ENCODE peak calls at places on chromosomes 2 and 18, in five cellular contexts. W, I, M, K and T are unnamed samples.
A peak's percentile ranks its signal among the peaks of the same experiment; 100 is the strongest.

GRCh38 chr2:85866165-85866659 is 22.6 kb downstream of the ST3GAL5 start:
- DNase-seq in W (no peak), I (no peak), M (no peak), K (no peak), T (no peak)

GRCh38 chr2:30914456-30914855 is 107.2 kb upstream of the CAPN13 start:
- DNase-seq in W (no peak), I (no peak), M (no peak), K (no peak), T (no peak)

GRCh38 chr2:3294066-3294465 is 83.6 kb downstream of the EIPR1 start:
- DNase-seq in W (no peak), I (no peak), M (no peak), K (peak; percentile 34), T (no peak)

GRCh38 chr18:74476154-74476553 is 19.0 kb upstream of the DIPK1C start:
- DNase-seq in W (no peak), I (peak; percentile 71), M (no peak), K (no peak), T (peak; percentile 76)

GRCh38 chr18:36354989-36355388 is 57.5 kb downstream of the FHOD3 start:
- DNase-seq in W (no peak), I (no peak), M (no peak), K (no peak), T (no peak)

GRCh38 chr18:25826823-25827617 is 263.4 kb downstream of the SS18 start:
- DNase-seq in W (no peak), I (no peak), M (no peak), K (no peak), T (no peak)

GRCh38 chr2:163551974-163552373 is 183.8 kb downstream of the FIGN start:
- DNase-seq in W (no peak), I (no peak), M (peak; percentile 16), K (no peak), T (no peak)

GRCh38 chr18:76258209-76258608 is 236.8 kb downstream of the ZNF516 start:
- DNase-seq in W (no peak), I (no peak), M (no peak), K (no peak), T (no peak)

GRCh38 chr18:10040287-10041011 is 126.6 kb downstream of the VAPA start:
- DNase-seq in W (no peak), I (no peak), M (no peak), K (no peak), T (no peak)

GRCh38 chr2:119011162-119011909 is 69.3 kb downstream of the MARCO start:
- DNase-seq in W (peak; percentile 84), I (peak; percentile 82), M (no peak), K (no peak), T (peak; percentile 86)

GRCh38 chr2:111638274-111638877 is 245.6 kb downstream of the ANAPC1 start:
- DNase-seq in W (no peak), I (no peak), M (no peak), K (no peak), T (no peak)

GRCh38 chr18:70973626-70974025 is 684.8 kb downstream of the SOCS6 start:
- DNase-seq in W (no peak), I (no peak), M (no peak), K (no peak), T (no peak)

GRCh38 chr2:188079176-188079575 is 212.5 kb upstream of the GULP1 start:
- DNase-seq in W (no peak), I (no peak), M (peak; percentile 86), K (no peak), T (no peak)

GRCh38 chr18:48813833-48814489 is 136.8 kb downstream of the SMAD7 start:
- DNase-seq in W (no peak), I (no peak), M (no peak), K (peak; percentile 69), T (peak; percentile 0)

GRCh38 chr2:223909048-223909741 is 35.9 kb downstream of the WDFY1 start:
- DNase-seq in W (no peak), I (no peak), M (no peak), K (no peak), T (no peak)

GRCh38 chr2:112626604-112627059 is 19.1 kb upstream of the SLC20A1 start:
- DNase-seq in W (peak; percentile 79), I (peak; percentile 55), M (no peak), K (peak; percentile 91), T (peak; percentile 48)

GRCh38 chr2:48707466-48707865 is 48.1 kb downstream of the LHCGR start:
- DNase-seq in W (no peak), I (no peak), M (no peak), K (no peak), T (no peak)

GRCh38 chr2:144511945-144512344 is 8.0 kb downstream of the ZEB2 start:
- DNase-seq in W (no peak), I (no peak), M (no peak), K (no peak), T (no peak)

GRCh38 chr18:63956755-63957154 is 7.7 kb downstream of the HMSD start:
- DNase-seq in W (no peak), I (no peak), M (no peak), K (no peak), T (no peak)

GRCh38 chr2:26384183-26384582 is 17.5 kb upstream of the DRC1 start:
- DNase-seq in W (no peak), I (no peak), M (no peak), K (no peak), T (no peak)

GRCh38 chr2:26640331-26640745 is 828 bp downstream of the CIB4 start:
- DNase-seq in W (peak; percentile 82), I (peak; percentile 29), M (peak; percentile 6), K (peak; percentile 73), T (peak; percentile 65)

GRCh38 chr18:76503595-76503994 is 8.6 kb upstream of the ZNF516 start:
- DNase-seq in W (peak; percentile 41), I (no peak), M (no peak), K (peak; percentile 80), T (peak; percentile 23)

GRCh38 chr18:34551824-34552223 is 158.3 kb upstream of the DTNA start:
- DNase-seq in W (no peak), I (no peak), M (no peak), K (no peak), T (no peak)

GRCh38 chr18:49100226-49100968 is 149.6 kb upstream of the SMAD7 start:
- DNase-seq in W (no peak), I (no peak), M (no peak), K (no peak), T (no peak)

DNA sequence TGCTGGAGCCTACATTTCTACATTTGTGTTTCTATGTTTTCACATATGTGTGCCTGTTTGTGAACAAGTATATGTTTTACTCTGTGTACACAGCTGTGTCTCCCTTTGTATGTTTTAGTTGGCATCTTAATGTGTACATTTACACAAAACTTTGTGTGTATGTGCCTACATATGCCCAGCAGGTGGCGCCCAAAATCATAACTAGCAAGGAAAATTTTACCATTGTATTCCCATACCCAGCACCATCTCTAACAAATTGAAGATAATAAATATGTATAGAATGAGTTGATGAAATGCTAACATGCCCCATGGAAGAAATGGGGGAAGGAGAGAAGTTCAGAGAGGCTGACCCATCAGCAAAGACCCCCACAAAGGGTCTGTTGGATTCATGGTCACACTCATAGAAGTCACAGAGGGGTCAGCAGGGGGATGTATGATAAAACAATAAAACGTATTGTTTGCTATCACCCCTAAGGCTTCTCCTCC is 48.1 kb downstream of the PKDCC start:
- DNase-seq in W (no peak), I (peak; percentile 51), M (peak; percentile 75), K (peak; percentile 88), T (peak; percentile 69)
- TF ChIP-seq CTCF in W (peak; percentile 90), I (peak; percentile 76), M (peak; percentile 63), K (peak; percentile 88), T (peak; percentile 82)

DNA sequence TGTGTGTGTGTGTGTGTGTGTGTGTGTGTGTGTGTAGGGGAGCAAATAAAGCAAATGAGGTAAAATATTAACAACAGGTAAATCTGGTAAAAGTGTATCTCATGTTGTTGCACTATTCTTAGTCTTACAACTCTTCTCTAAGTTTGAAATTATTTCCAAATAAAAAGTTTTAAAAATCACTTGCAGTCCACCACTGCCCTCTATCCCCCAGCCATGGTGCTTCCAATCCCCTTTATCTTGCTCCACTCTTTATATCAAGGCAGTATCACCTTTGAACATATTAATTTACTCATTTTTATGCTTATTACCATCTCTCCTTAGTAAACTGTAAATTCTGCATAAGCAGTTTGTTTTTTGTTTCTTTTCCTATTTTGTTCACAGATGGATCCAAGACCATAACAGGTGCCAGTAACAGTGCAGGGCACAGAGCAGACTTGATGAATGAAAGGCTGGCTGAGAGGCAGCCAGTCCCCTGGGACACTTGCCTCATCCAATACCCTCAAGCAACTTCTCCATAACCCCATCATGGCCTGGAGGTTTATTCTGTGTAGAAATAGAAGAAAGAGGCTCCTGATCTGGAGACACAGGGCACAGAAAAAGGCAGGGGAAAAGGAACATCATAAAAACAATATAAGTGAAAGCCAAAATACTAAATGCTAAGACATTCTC is 67.6 kb downstream of the LDAH start:
- DNase-seq in W (no peak), I (no peak), M (no peak), K (no peak), T (no peak)
- TF ChIP-seq CTCF in W (peak; percentile 36), I (no peak), M (peak; percentile 24), K (no peak), T (no peak)

DNA sequence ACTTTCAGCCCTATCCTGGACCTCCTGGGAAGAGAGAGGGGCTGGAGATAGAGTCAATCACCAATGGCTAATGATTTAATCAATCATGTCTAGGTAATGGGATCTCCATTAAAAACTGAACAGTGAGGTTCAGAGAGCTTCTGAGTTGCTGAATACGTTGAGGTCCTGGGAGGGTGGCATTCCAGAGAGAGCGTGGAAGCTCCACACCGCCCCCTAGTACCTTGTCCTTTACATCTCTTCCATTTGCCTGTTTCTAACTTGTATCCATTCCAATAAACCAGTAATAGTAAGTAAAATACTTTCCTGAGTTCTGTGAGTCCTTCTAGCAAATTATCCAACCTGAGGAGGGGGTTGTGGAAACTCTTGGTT is 101.7 kb downstream of the B3GNT2 start:
- DNase-seq in W (no peak), I (peak; percentile 60), M (no peak), K (no peak), T (no peak)
- TF ChIP-seq CTCF in W (no peak), I (no peak), M (no peak), K (no peak), T (no peak)

GRCh38 chr2:46297546-46298271 is 502 bp downstream of the EPAS1 start:
- DNase-seq in W (peak; percentile 95), I (peak; percentile 70), M (no peak), K (peak; percentile 94), T (peak; percentile 61)

GRCh38 chr2:46296840-46297545 is at the start of gene EPAS1:
- DNase-seq in W (peak; percentile 99), I (peak; percentile 92), M (no peak), K (peak; percentile 97), T (peak; percentile 96)

GRCh38 chr2:46296216-46296839 is 879 bp upstream of the EPAS1 start:
- DNase-seq in W (peak; percentile 85), I (peak; percentile 48), M (no peak), K (peak; percentile 89), T (no peak)

GRCh38 chr2:46293466-46293865 is 3.7 kb upstream of the EPAS1 start:
- DNase-seq in W (no peak), I (no peak), M (no peak), K (no peak), T (no peak)

DNA sequence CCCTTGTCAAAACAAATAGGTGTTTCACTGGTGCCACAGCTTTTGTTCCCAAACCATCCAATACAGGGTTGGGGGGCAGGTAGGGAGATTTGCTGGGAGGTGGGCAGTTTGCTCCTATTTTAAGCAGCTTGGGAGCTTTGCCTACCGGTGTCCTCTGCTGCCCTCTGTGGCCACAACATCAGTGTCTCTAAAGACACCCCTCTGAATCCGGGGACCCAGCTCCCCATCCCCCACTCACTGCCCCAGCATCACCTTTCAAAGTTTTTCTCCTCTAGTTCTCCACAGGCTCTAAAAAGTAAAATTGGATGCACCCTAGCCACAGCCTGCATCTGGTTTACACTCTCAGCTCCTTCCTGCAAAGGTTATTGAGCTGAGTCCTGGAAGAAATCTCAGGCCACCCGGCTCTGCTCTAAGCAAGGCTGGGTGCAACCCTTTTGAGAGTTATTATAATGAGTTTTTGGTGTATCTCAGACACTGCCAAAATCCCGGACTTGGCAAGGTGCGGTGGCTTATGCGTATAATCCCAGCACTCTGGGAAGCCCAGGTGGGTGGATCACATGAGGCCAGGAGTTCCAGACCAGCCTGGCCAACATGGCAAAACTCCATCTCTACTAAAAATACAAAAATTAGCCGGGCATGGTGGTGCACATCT is 2.9 kb upstream of the EPAS1 start:
- DNase-seq in W (no peak), I (peak; percentile 69), M (no peak), K (no peak), T (peak; percentile 39)
- TF ChIP-seq CTCF in W (peak; percentile 43), I (no peak), M (peak; percentile 28), K (no peak), T (peak; percentile 39)